ENCODE peak calls at places on chromosomes 5 and 9, in eight cellular contexts. U is fibroblast of pulmonary artery, S is coronary artery, N is midbrain, H is GM12878, E is brain microvascular endothelial cell, I is iPS DF 6.9, O is amygdala. K is an unnamed sample.

GRCh38 chr9:98330831-98331230 is 75.4 kb upstream of the TBC1D2 start:
- DNase-seq in I (no peak), N (no peak), E (peak; percentile 58), O (no peak), H (no peak), U (peak; percentile 80), S (no peak), K (no peak)

GRCh38 chr5:127312131-127312530 is 21.5 kb downstream of the MEGF10 start:
- DNase-seq in S (no peak), U (no peak), H (no peak), O (no peak), E (no peak), I (no peak), N (peak; percentile 19), K (no peak)

GRCh38 chr9:13064676-13065075 is 214.8 kb downstream of the MPDZ start:
- DNase-seq in O (no peak), E (no peak), U (no peak), N (no peak), I (no peak), S (no peak), H (no peak), K (no peak)

GRCh38 chr5:99814311-99815063 is 720.7 kb upstream of the FAM174A start:
- DNase-seq in N (no peak), E (no peak), H (no peak), U (no peak), O (no peak), I (no peak), S (no peak), K (no peak)

GRCh38 chr5:2725957-2726356 is 25.5 kb downstream of the IRX2 start:
- DNase-seq in O (no peak), S (peak; percentile 11), U (no peak), E (no peak), H (no peak), N (no peak), I (no peak), K (no peak)

GRCh38 chr9:38326122-38326521 is 66.4 kb upstream of the ALDH1B1 start:
- DNase-seq in E (no peak), H (no peak), U (no peak), O (no peak), N (no peak), I (no peak), S (no peak), K (no peak)

GRCh38 chr5:74413403-74414060 is 227.0 kb downstream of the ENC1 start:
- DNase-seq in O (no peak), N (no peak), U (no peak), E (no peak), H (no peak), I (no peak), S (no peak), K (no peak)

GRCh38 chr9:13942695-13943094 is 371.2 kb downstream of the NFIB start:
- DNase-seq in H (no peak), I (no peak), U (peak; percentile 95), E (peak; percentile 99), S (no peak), O (no peak), N (no peak), K (no peak)

GRCh38 chr9:131178382-131178781 is 53.0 kb downstream of the NUP214 start:
- DNase-seq in O (peak; percentile 40), N (peak; percentile 50), H (peak; percentile 23), U (peak; percentile 75), E (peak; percentile 66), S (no peak), I (peak; percentile 43), K (peak; percentile 81)

GRCh38 chr5:75461679-75462078 is 49.8 kb downstream of the CERT1 start:
- DNase-seq in S (no peak), U (peak; percentile 54), H (no peak), N (no peak), E (no peak), O (no peak), I (no peak), K (no peak)

GRCh38 chr9:35569206-35569605 is 35.9 kb upstream of the TESK1 start:
- DNase-seq in N (no peak), U (no peak), I (no peak), S (peak; percentile 36), E (no peak), H (peak; percentile 21), O (no peak), K (no peak)

GRCh38 chr5:142725231-142726187 is 39.6 kb upstream of the FGF1 start:
- DNase-seq in U (no peak), S (peak; percentile 17), E (no peak), O (no peak), N (no peak), I (no peak), H (no peak), K (no peak)

GRCh38 chr5:179345429-179346321 is at the start of gene ADAMTS2:
- DNase-seq in H (no peak), S (no peak), E (peak; percentile 40), I (no peak), U (peak; percentile 62), O (peak; percentile 24), N (peak; percentile 23), K (no peak)

GRCh38 chr9:617441-618085 is 223.9 kb upstream of the DMRT1 start:
- DNase-seq in S (no peak), E (no peak), H (no peak), U (no peak), N (no peak), I (no peak), O (no peak), K (no peak)

GRCh38 chr5:117435203-117435602 is 860.6 kb upstream of the SEMA6A start:
- DNase-seq in O (no peak), N (no peak), U (no peak), H (no peak), I (no peak), E (no peak), S (no peak), K (no peak)

GRCh38 chr9:137953683-137954438 is 76.3 kb downstream of the CACNA1B start:
- DNase-seq in S (no peak), H (no peak), N (no peak), E (no peak), U (no peak), O (no peak), I (no peak), K (no peak)

GRCh38 chr5:55154893-55155292 is 5.1 kb upstream of the GPX8 start:
- DNase-seq in O (no peak), E (peak; percentile 55), H (no peak), I (no peak), N (no peak), S (no peak), U (peak; percentile 84), K (no peak)

K was measured in Right ventricle myocardium inferior.